ENCODE peak calls at places on chromosome 11, in nine cellular contexts. F, Q, D, Z, O, J, X, U and L are unnamed samples.

GRCh38 chr11:13923182-13923581 is 39.3 kb upstream of the SPON1 start:
- DNase-seq in X (no peak), Z (no peak), D (no peak), F (no peak), Q (no peak), O (no peak), U (no peak), J (no peak), L (no peak)

GRCh38 chr11:7787239-7787638 is 9.5 kb downstream of the OR5P2 start:
- DNase-seq in O (no peak), D (no peak), Z (no peak), J (no peak), U (no peak), F (no peak), Q (no peak), X (no peak), L (no peak)

GRCh38 chr11:132982769-132983168 is 549.5 kb downstream of the OPCML start:
- DNase-seq in Z (no peak), J (no peak), F (no peak), X (no peak), U (no peak), Q (no peak), O (no peak), D (no peak), L (no peak)

GRCh38 chr11:36009469-36009868 is 65.6 kb downstream of the LDLRAD3 start:
- DNase-seq in X (peak; percentile 78), F (peak; percentile 73), J (peak; percentile 67), U (no peak), D (no peak), Q (no peak), Z (no peak), O (no peak), L (no peak)

GRCh38 chr11:18235394-18235926 is 1.1 kb downstream of the SAA4 start:
- DNase-seq in D (no peak), Z (no peak), Q (no peak), X (no peak), F (no peak), U (no peak), O (no peak), J (no peak), L (no peak)

GRCh38 chr11:42473116-42473515 is 838.7 kb upstream of the API5 start:
- DNase-seq in D (no peak), X (no peak), Q (no peak), F (no peak), Z (no peak), U (no peak), O (peak; percentile 1), J (no peak), L (no peak)

GRCh38 chr11:44506375-44507016 is 59.0 kb upstream of the CD82 start:
- DNase-seq in Z (no peak), X (no peak), Q (no peak), D (no peak), U (no peak), J (no peak), F (peak; percentile 19), O (no peak), L (no peak)

GRCh38 chr11:119641991-119642745 is 86.8 kb downstream of the NECTIN1 start:
- DNase-seq in F (peak; percentile 52), U (no peak), Z (no peak), D (peak; percentile 59), J (peak; percentile 20), Q (no peak), X (peak; percentile 11), O (peak; percentile 50), L (peak; percentile 74)

GRCh38 chr11:127003260-127003981 is 2.9 kb upstream of the KIRREL3 start:
- DNase-seq in J (peak; percentile 5), Q (no peak), D (no peak), O (peak; percentile 91), Z (no peak), U (no peak), X (no peak), F (no peak), L (peak; percentile 51)

GRCh38 chr11:77609234-77609633 is 19.5 kb downstream of the AQP11 start:
- DNase-seq in O (peak; percentile 61), F (no peak), U (no peak), D (no peak), J (no peak), X (no peak), Z (no peak), Q (no peak), L (no peak)

GRCh38 chr11:12189543-12190235 is 79.3 kb downstream of the MICAL2 start:
- DNase-seq in D (no peak), J (no peak), U (no peak), X (no peak), F (peak; percentile 98), Z (peak; percentile 82), Q (peak; percentile 38), O (no peak), L (no peak)

GRCh38 chr11:95596011-95596489 is 193.5 kb downstream of the FAM76B start:
- DNase-seq in F (no peak), Q (no peak), J (peak; percentile 26), X (peak; percentile 38), D (no peak), Z (no peak), U (no peak), O (peak; percentile 3), L (no peak)

GRCh38 chr11:82523141-82523540 is 210.5 kb downstream of the FAM181B start:
- DNase-seq in F (no peak), O (no peak), Z (no peak), Q (no peak), U (no peak), J (no peak), D (no peak), X (no peak), L (no peak)

GRCh38 chr11:69244286-69244685 is 49.7 kb upstream of the MYEOV start:
- DNase-seq in F (no peak), Z (no peak), Q (no peak), O (no peak), U (no peak), J (no peak), X (no peak), D (no peak), L (no peak)

GRCh38 chr11:27619039-27619438 is 81.2 kb downstream of the BDNF start:
- DNase-seq in J (no peak), O (no peak), F (no peak), D (no peak), U (no peak), X (no peak), Z (no peak), Q (no peak), L (no peak)

GRCh38 chr11:84824624-84825023 is 802.5 kb downstream of the DLG2 start:
- DNase-seq in D (no peak), U (no peak), J (no peak), Q (no peak), X (no peak), O (no peak), F (no peak), Z (no peak), L (no peak)

GRCh38 chr11:31656051-31656450 is 146.5 kb downstream of the ELP4 start:
- DNase-seq in D (no peak), U (no peak), Q (no peak), Z (no peak), J (no peak), O (no peak), X (peak; percentile 29), F (no peak), L (no peak)

DNA sequence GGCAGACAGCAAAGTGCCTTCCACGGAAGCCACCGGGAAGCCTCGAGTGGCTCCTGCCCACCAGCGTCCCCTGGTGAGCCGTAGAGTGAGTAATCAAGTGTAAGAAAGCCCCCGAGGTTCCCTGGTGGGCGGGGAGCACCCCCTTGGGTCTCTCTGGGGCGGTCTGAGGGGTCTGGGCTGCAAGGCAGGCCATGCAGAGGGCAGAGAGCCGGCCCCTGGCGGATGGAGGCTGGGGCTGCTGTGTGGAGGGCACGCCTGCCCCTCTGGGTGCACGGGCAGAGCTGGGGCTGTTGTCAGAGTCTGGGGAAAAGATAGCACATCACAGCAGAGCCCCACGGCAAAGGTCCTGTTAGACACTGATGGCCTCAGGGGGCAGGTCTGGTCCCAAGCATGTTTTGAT is 25.7 kb upstream of the MYRF start:
- DNase-seq in F (no peak), O (no peak), Z (no peak), D (no peak), J (no peak), U (no peak), X (no peak), Q (no peak), L (no peak)
- TF ChIP-seq CTCF in F (no peak), O (no peak), Z (no peak), D (no peak), J (no peak), U (no peak), X (no peak), Q (no peak), L (no peak)

GRCh38 chr11:26078217-26078821 is 253.6 kb upstream of the ANO3 start:
- DNase-seq in X (no peak), U (no peak), F (no peak), J (peak; percentile 31), Q (no peak), Z (no peak), D (no peak), O (no peak), L (no peak)

GRCh38 chr11:26084313-26084712 is 247.6 kb upstream of the ANO3 start:
- DNase-seq in J (peak; percentile 9), Z (no peak), O (no peak), U (no peak), D (no peak), Q (no peak), F (no peak), X (no peak), L (no peak)

GRCh38 chr11:26076591-26076990 is 255.3 kb upstream of the ANO3 start:
- DNase-seq in Q (no peak), D (no peak), F (no peak), J (no peak), Z (no peak), O (no peak), U (no peak), X (no peak), L (no peak)

GRCh38 chr11:26079966-26080365 is 252.0 kb upstream of the ANO3 start:
- DNase-seq in F (no peak), Z (no peak), J (no peak), X (no peak), U (no peak), Q (no peak), D (no peak), O (no peak), L (no peak)
- TF ChIP-seq CTCF in F (no peak), Z (no peak), J (no peak), X (no peak), U (no peak), Q (no peak), D (no peak), O (no peak), L (no peak)

DNA sequence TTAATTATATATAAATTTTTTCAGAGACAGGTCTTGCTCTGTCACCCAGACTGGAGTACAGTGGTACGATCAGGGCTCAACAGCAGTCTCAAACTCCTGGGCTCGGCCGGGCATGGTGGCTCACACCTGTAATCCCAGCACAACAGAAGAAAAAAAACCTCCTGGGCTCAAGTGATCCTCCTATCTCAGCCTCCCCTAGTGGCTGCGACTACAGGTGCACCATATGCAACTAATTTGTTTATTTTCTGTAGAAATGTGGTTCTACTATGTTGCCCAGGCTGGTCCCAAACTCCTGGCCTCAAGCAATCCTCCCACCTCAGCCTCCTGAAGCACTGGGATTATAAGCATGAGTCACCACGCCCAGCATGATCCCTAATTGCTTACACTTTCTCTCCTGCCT is 56.1 kb upstream of the SLC35C1 start:
- DNase-seq in U (no peak), Q (no peak), F (no peak), J (no peak), O (no peak), X (no peak), D (no peak), Z (no peak), L (no peak)
- TF ChIP-seq CTCF in U (no peak), Q (no peak), F (no peak), J (no peak), O (no peak), X (no peak), D (no peak), Z (no peak), L (no peak)

GRCh38 chr11:5679811-5680210 is 5.1 kb downstream of the TRIM5 start:
- DNase-seq in J (no peak), X (peak; percentile 4), F (no peak), Z (no peak), U (no peak), O (no peak), D (no peak), Q (no peak), L (no peak)
- TF ChIP-seq CTCF in J (no peak), X (no peak), F (no peak), Z (no peak), U (no peak), O (no peak), D (no peak), Q (no peak), L (no peak)